ENCODE peak calls at places on chromosome 13, in six cellular contexts. D is H1; E is astrocyte of the cerebellum; Y is activated CD4-positive, alpha-beta T cell treated with anti-CD3 and anti-CD28 coated beads for 36 hours; C is naive B cell; L is fibroblast of the conjunctiva. A is an unnamed sample.
A peak's percentile ranks its signal among the peaks of the same experiment; 100 is the strongest.

GRCh38 chr13:49435992-49436391 is 7.9 kb downstream of the CAB39L start:
- DNase-seq in E (no peak), Y (no peak), C (no peak), L (peak; percentile 31), D (no peak), A (no peak)

GRCh38 chr13:19362946-19363510 is 181.4 kb upstream of the TUBA3C start:
- DNase-seq in D (no peak), E (no peak), L (no peak), Y (no peak), C (no peak), A (no peak)

GRCh38 chr13:24664726-24665409 is 15.3 kb upstream of the ATP12A start:
- DNase-seq in Y (no peak), D (no peak), L (no peak), C (no peak), E (no peak), A (no peak)

GRCh38 chr13:113935081-113935511 is 38.8 kb downstream of the C13orf46 start:
- DNase-seq in E (no peak), L (no peak), C (no peak), D (peak; percentile 59), Y (peak; percentile 0), A (no peak)

GRCh38 chr13:95129004-95129403 is 172.2 kb downstream of the ABCC4 start:
- DNase-seq in E (no peak), L (no peak), D (no peak), C (no peak), Y (no peak), A (no peak)

GRCh38 chr13:73173160-73173905 is 114.5 kb downstream of the KLF5 start:
- DNase-seq in Y (no peak), C (no peak), L (no peak), E (no peak), D (no peak), A (no peak)

GRCh38 chr13:42354246-42355117 is 82.5 kb downstream of the AKAP11 start:
- DNase-seq in L (no peak), E (peak; percentile 97), C (no peak), D (no peak), Y (peak; percentile 67), A (no peak)

GRCh38 chr13:29594310-29594709 is 1.2 kb downstream of the SLC7A1 start:
- DNase-seq in Y (peak; percentile 66), L (peak; percentile 42), E (no peak), C (no peak), D (no peak), A (peak; percentile 45)

GRCh38 chr13:111895896-111896821 is 170.8 kb upstream of the SOX1 start:
- DNase-seq in Y (no peak), D (peak; percentile 45), L (no peak), E (no peak), C (no peak), A (no peak)

GRCh38 chr13:29786698-29787097 is 63.7 kb downstream of the UBL3 start:
- DNase-seq in L (no peak), D (no peak), C (no peak), Y (no peak), E (no peak), A (no peak)

GRCh38 chr13:86185636-86186035 is 386.4 kb upstream of the SLITRK6 start:
- DNase-seq in D (no peak), E (no peak), Y (no peak), L (no peak), C (no peak), A (no peak)

GRCh38 chr13:51324714-51325440 is 14.6 kb upstream of the SERPINE3 start:
- DNase-seq in D (no peak), L (no peak), Y (no peak), E (no peak), C (no peak), A (no peak)

GRCh38 chr13:77136902-77137420 is 110.0 kb upstream of the FBXL3 start:
- DNase-seq in Y (no peak), E (peak; percentile 57), D (no peak), L (peak; percentile 21), C (no peak), A (peak; percentile 49)

GRCh38 chr13:33634526-33635111 is 183.3 kb upstream of the RFC3 start:
- DNase-seq in L (no peak), D (no peak), C (no peak), Y (no peak), E (no peak), A (no peak)

GRCh38 chr13:48000559-48001126 is 430 bp downstream of the SUCLA2 start:
- DNase-seq in D (no peak), Y (peak; percentile 33), C (no peak), E (no peak), L (no peak), A (no peak)

GRCh38 chr13:97627566-97627965 is 193.6 kb downstream of the RAP2A start:
- DNase-seq in L (peak; percentile 93), D (no peak), Y (no peak), C (no peak), E (peak; percentile 78), A (peak; percentile 52)

GRCh38 chr13:79749556-79749955 is 268.6 kb downstream of the NDFIP2 start:
- DNase-seq in E (no peak), L (no peak), Y (no peak), C (no peak), D (no peak), A (no peak)

GRCh38 chr13:18996627-18997051 is 185.0 kb downstream of the TUBA3C start:
- DNase-seq in L (no peak), D (no peak), Y (no peak), C (no peak), E (no peak), A (no peak)

GRCh38 chr13:21997726-21998125 is 326.9 kb downstream of the FGF9 start:
- DNase-seq in E (no peak), Y (no peak), C (no peak), D (no peak), L (no peak), A (no peak)

GRCh38 chr13:106523566-106523965 is 11.9 kb downstream of the EFNB2 start:
- DNase-seq in E (no peak), Y (no peak), C (no peak), D (no peak), L (no peak), A (no peak)

GRCh38 chr13:64371045-64371444 is 2859.1 kb downstream of the PCDH9 start:
- DNase-seq in E (no peak), D (no peak), Y (no peak), L (no peak), C (no peak), A (peak; percentile 0)

GRCh38 chr13:101289764-101290163 is 126.5 kb downstream of the NALCN start:
- DNase-seq in E (no peak), L (peak; percentile 12), C (no peak), D (peak; percentile 67), Y (peak; percentile 12), A (no peak)

GRCh38 chr13:27556109-27556508 is 64.2 kb downstream of the LNX2 start:
- DNase-seq in L (peak; percentile 55), Y (peak; percentile 10), C (peak; percentile 1), D (no peak), E (peak; percentile 62), A (no peak)

GRCh38 chr13:108897955-108898354 is 268.5 kb downstream of the MYO16 start:
- DNase-seq in L (no peak), D (no peak), Y (peak; percentile 63), E (no peak), C (no peak), A (no peak)

GRCh38 chr13:47628666-47629065 is 372.4 kb downstream of the SUCLA2 start:
- DNase-seq in E (no peak), C (no peak), D (no peak), L (no peak), Y (no peak), A (no peak)

A was measured in HFF-Myc.